ENCODE peak calls at places on chromosome 1, in six cellular contexts. D is GM12891, M is K562, T is H1, O is GM12878, K is HepG2. F is an unnamed sample.

GRCh38 chr1:177748080-177748801 is 221.6 kb downstream of the SEC16B start:
- DNase-seq in D (no peak), M (no peak), K (no peak), O (no peak), T (no peak), F (no peak)

GRCh38 chr1:21607549-21608529 is 61.3 kb downstream of the RAP1GAP start:
- DNase-seq in T (peak; percentile 100), K (peak; percentile 50), D (peak; percentile 97), M (peak; percentile 100), O (peak; percentile 56), F (peak; percentile 87)

GRCh38 chr1:182301467-182302198 is 90.0 kb downstream of the GLUL start:
- DNase-seq in O (no peak), K (peak; percentile 99), D (no peak), T (no peak), M (peak; percentile 87), F (no peak)

GRCh38 chr1:24181619-24182018 is 5.5 kb downstream of the IFNLR1 start:
- DNase-seq in O (no peak), D (no peak), T (no peak), K (no peak), M (no peak), F (no peak)

GRCh38 chr1:77392486-77392885 is 110.7 kb downstream of the AK5 start:
- DNase-seq in O (no peak), D (no peak), K (no peak), T (no peak), M (no peak), F (no peak)

GRCh38 chr1:92274939-92275338 is 23.8 kb downstream of the GLMN start:
- DNase-seq in D (no peak), T (no peak), K (no peak), M (no peak), O (no peak), F (no peak)

GRCh38 chr1:241411056-241411775 is 54.2 kb upstream of the RGS7 start:
- DNase-seq in M (no peak), K (no peak), T (no peak), D (no peak), O (no peak), F (no peak)

GRCh38 chr1:109404838-109405237 is 7.1 kb upstream of the SORT1 start:
- DNase-seq in K (no peak), M (no peak), D (no peak), T (no peak), O (no peak), F (no peak)

GRCh38 chr1:94796269-94796668 is 23.9 kb upstream of the SLC44A3 start:
- DNase-seq in D (no peak), M (no peak), K (no peak), O (no peak), T (no peak), F (no peak)

GRCh38 chr1:81670997-81671396 is 129.7 kb upstream of the ADGRL2 start:
- DNase-seq in K (no peak), T (no peak), O (no peak), M (no peak), D (no peak), F (no peak)

GRCh38 chr1:81666586-81666985 is 134.1 kb upstream of the ADGRL2 start:
- DNase-seq in K (no peak), T (no peak), M (no peak), O (no peak), D (no peak), F (no peak)

GRCh38 chr1:81672766-81673165 is 128.0 kb upstream of the ADGRL2 start:
- DNase-seq in T (no peak), M (no peak), D (no peak), O (no peak), K (no peak), F (no peak)

GRCh38 chr1:81664341-81664740 is 136.4 kb upstream of the ADGRL2 start:
- DNase-seq in O (no peak), D (no peak), K (no peak), T (no peak), M (no peak), F (no peak)

DNA sequence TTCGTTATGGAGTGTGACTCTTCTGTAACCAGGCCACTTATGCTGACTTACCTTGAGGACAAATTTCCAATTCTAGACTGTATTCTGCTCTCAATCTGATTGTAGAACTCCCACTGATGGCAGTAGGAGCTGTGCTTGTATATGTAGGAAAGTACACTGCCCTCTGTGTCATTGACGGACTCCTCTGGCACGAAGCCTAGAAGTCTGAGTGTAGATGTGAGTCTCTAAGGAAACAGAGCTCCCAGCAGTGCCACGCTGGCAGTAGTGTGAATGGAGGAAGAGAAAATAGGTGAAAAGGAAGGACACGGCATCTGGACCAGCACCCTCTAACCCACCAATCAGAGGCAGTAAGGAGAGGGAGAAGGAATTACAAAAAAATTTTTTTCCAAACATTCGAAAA is 130.4 kb upstream of the ADGRL2 start:
- DNase-seq in M (no peak), D (no peak), T (no peak), O (no peak), K (no peak), F (no peak)
- TF ChIP-seq TAF1 in M (no peak), D (no peak), T (no peak), O (no peak), K (no peak), F (no peak)

GRCh38 chr1:211517006-211517405 is 25.0 kb upstream of the RD3 start:
- DNase-seq in M (peak; percentile 40), T (no peak), O (no peak), D (no peak), K (peak; percentile 33), F (no peak)

GRCh38 chr1:211518330-211519289 is 26.6 kb upstream of the RD3 start:
- DNase-seq in M (no peak), O (peak; percentile 75), T (no peak), K (no peak), D (no peak), F (peak; percentile 36)

GRCh38 chr1:211514030-211514754 is 22.2 kb upstream of the RD3 start:
- DNase-seq in D (peak; percentile 79), T (peak; percentile 90), M (peak; percentile 96), K (peak; percentile 82), O (no peak), F (peak; percentile 83)

GRCh38 chr1:211511947-211512346 is 20.0 kb upstream of the RD3 start:
- DNase-seq in T (no peak), D (no peak), K (no peak), M (no peak), O (no peak), F (no peak)

GRCh38 chr1:211515090-211516023 is 23.4 kb upstream of the RD3 start:
- DNase-seq in T (peak; percentile 91), O (no peak), K (peak; percentile 88), D (peak; percentile 76), M (peak; percentile 93), F (peak; percentile 77)
- TF ChIP-seq POLR2A in T (no peak), O (peak; percentile 39), K (no peak), D (no peak), M (peak; percentile 62), F (no peak)

DNA sequence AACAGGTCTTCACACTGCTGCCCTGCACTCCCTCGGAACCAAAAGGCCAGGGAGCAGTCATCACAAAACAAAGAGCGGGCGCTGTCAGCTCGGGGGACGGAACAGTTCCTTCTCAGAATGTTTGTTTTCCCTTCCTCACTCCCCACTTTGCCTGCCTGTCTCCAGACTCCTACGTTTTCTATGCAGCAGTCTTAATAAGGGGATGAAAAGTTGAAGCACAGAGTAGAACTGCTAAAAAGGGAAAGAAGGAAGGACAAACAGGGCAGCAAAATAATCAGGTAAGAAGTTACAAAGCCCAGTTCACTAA is 738 bp upstream of the GPR161 start:
- DNase-seq in K (no peak), M (no peak), T (no peak), O (no peak), D (no peak), F (no peak)
- TF ChIP-seq POLR2AphosphoS5 in K (no peak), M (no peak), T (no peak), O (no peak), D (no peak), F (no peak)

GRCh38 chr1:116460261-116460660 is 87.2 kb downstream of the ATP1A1 start:
- DNase-seq in M (no peak), K (no peak), T (no peak), D (no peak), O (no peak), F (no peak)

GRCh38 chr1:116462722-116463121 is 89.7 kb downstream of the ATP1A1 start:
- DNase-seq in M (no peak), D (no peak), O (no peak), T (no peak), K (no peak), F (no peak)

GRCh38 chr1:116458695-116459094 is 85.7 kb downstream of the ATP1A1 start:
- DNase-seq in M (no peak), K (no peak), D (no peak), T (no peak), O (no peak), F (no peak)

GRCh38 chr1:116461723-116462122 is 88.7 kb downstream of the ATP1A1 start:
- DNase-seq in T (no peak), M (no peak), D (no peak), K (no peak), O (no peak), F (no peak)

DNA sequence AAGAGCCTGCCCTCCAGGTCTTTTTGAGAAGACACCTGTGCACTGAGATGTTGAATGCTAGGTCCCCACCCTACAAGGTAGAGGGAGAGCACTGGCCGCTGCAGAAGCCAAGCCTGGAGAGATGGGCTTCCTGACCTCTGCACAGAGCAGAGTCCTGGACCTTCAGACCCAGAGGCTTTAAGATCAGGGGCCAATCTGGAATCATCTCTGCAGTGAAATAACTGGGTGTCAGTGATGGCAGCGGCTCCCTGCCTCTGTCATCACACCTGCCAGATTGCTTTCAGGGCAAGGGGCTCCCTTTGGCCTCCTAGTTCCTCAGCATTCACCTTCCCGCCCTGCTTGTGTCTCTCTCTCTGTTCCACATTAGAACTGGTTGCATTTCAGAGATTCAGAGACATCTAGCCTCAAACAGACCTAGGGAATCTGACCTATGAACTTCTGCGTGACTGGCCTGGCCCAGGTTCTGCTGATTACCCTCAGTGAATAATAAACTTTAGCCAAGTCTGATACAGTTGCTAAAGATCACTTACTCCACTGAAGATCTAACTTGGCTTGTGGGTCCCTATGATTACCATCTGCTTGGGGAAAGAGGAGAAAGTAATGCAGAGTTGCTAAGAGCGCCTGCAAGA is 87.8 kb downstream of the ATP1A1 start:
- DNase-seq in O (no peak), D (no peak), K (no peak), T (no peak), M (no peak), F (no peak)
- TF ChIP-seq TAF1 in O (no peak), D (no peak), K (no peak), T (no peak), M (no peak), F (no peak)

GRCh38 chr1:15885701-15886612 is 38.5 kb downstream of the SPEN start:
- DNase-seq in T (peak; percentile 88), K (peak; percentile 88), M (peak; percentile 97), D (no peak), O (peak; percentile 36), F (no peak)
- TF ChIP-seq POLR2A in T (no peak), K (peak; percentile 18), M (peak; percentile 70), D (no peak), O (peak; percentile 37), F (peak; percentile 14)

F was measured in GM12892.